ENCODE peak calls at places on chromosomes 6 and 20, in seven cellular contexts. E, U, H, G, N, K and C are unnamed samples.

GRCh38 chr6:31010393-31011060 is at the start of gene MUC22:
- DNase-seq in E (peak; percentile 55), N (no peak), K (no peak), U (no peak), G (no peak), H (no peak), C (no peak)

GRCh38 chr6:131063764-131064272 is 773 bp upstream of the EPB41L2 start:
- DNase-seq in H (peak; percentile 26), E (no peak), N (no peak), G (peak; percentile 36), U (no peak), K (no peak), C (peak; percentile 19)

GRCh38 chr6:168834814-168835213 is 393.8 kb downstream of the SMOC2 start:
- DNase-seq in N (no peak), G (no peak), K (no peak), H (no peak), E (no peak), U (no peak), C (no peak)

GRCh38 chr6:112253842-112254816 is at the start of gene LAMA4:
- DNase-seq in E (peak; percentile 17), U (peak; percentile 5), H (peak; percentile 25), G (peak; percentile 71), N (no peak), K (no peak), C (no peak)

GRCh38 chr6:13814938-13815575 is 700 bp upstream of the MCUR1 start:
- DNase-seq in U (no peak), E (no peak), N (no peak), G (no peak), K (peak; percentile 37), H (no peak), C (peak; percentile 70)

GRCh38 chr20:8223096-8223870 is 91.2 kb downstream of the PLCB1 start:
- DNase-seq in N (no peak), H (no peak), U (no peak), E (no peak), K (no peak), G (no peak), C (no peak)

GRCh38 chr6:19415605-19416326 is 421.4 kb upstream of the ID4 start:
- DNase-seq in E (peak; percentile 4), H (no peak), K (no peak), N (peak; percentile 47), G (no peak), U (no peak), C (no peak)

GRCh38 chr6:158924499-158925455 is 75.2 kb downstream of the RSPH3 start:
- DNase-seq in K (no peak), E (no peak), N (no peak), U (no peak), H (no peak), G (no peak), C (no peak)

GRCh38 chr6:6661684-6662083 is 73.2 kb downstream of the LY86 start:
- DNase-seq in U (no peak), N (no peak), H (peak; percentile 72), K (no peak), E (no peak), G (peak; percentile 59), C (peak; percentile 23)

GRCh38 chr6:56364482-56365313 is 117.3 kb upstream of the COL21A1 start:
- DNase-seq in U (no peak), E (no peak), K (no peak), N (no peak), H (no peak), G (no peak), C (no peak)

GRCh38 chr6:54191460-54191859 is 80.2 kb downstream of the MLIP start:
- DNase-seq in N (no peak), U (no peak), E (no peak), H (no peak), G (no peak), K (no peak), C (no peak)

GRCh38 chr6:135568366-135568765 is 70.8 kb upstream of the AHI1 start:
- DNase-seq in N (no peak), H (no peak), U (no peak), E (no peak), K (peak; percentile 15), G (peak; percentile 46), C (peak; percentile 13)

GRCh38 chr6:31541059-31541657 is 645 bp downstream of the DDX39B start:
- DNase-seq in N (no peak), E (no peak), H (peak; percentile 67), K (peak; percentile 79), G (no peak), U (peak; percentile 14), C (peak; percentile 79)

GRCh38 chr20:20353574-20353973 is 14.3 kb upstream of the INSM1 start:
- DNase-seq in N (no peak), H (no peak), E (no peak), G (no peak), U (no peak), K (no peak), C (no peak)

GRCh38 chr6:129773304-129773703 is 63.3 kb upstream of the ARHGAP18 start:
- DNase-seq in H (no peak), G (no peak), N (no peak), E (no peak), U (no peak), K (no peak), C (no peak)

GRCh38 chr6:53192590-53193232 is 44.1 kb upstream of the GCM1 start:
- DNase-seq in H (no peak), K (no peak), G (no peak), N (no peak), U (no peak), E (no peak), C (peak; percentile 13)

GRCh38 chr6:14275493-14275851 is 157.9 kb downstream of the CD83 start:
- DNase-seq in K (no peak), G (peak; percentile 72), N (no peak), U (no peak), E (no peak), H (no peak), C (no peak)

GRCh38 chr6:33696538-33697518 is 14.7 kb downstream of the UQCC2 start:
- DNase-seq in N (no peak), G (peak; percentile 70), K (no peak), U (no peak), H (peak; percentile 45), E (peak; percentile 68), C (no peak)

GRCh38 chr6:88867841-88868558 is 95.4 kb downstream of the RNGTT start:
- DNase-seq in E (no peak), G (no peak), H (no peak), K (no peak), U (peak; percentile 13), N (no peak), C (no peak)

GRCh38 chr6:157056275-157056674 is 267.0 kb downstream of the TMEM242 start:
- DNase-seq in G (no peak), K (no peak), U (no peak), E (no peak), N (no peak), H (no peak), C (no peak)

GRCh38 chr6:42158011-42158410 is 15.2 kb upstream of the GUCA1A start:
- DNase-seq in K (no peak), G (peak; percentile 32), H (no peak), N (no peak), U (no peak), E (no peak), C (no peak)

GRCh38 chr6:152404936-152405595 is 232.1 kb downstream of the SYNE1 start:
- DNase-seq in N (no peak), U (no peak), K (no peak), G (no peak), H (no peak), E (no peak), C (no peak)

GRCh38 chr6:79277109-79277508 is 42.6 kb upstream of the HMGN3 start:
- DNase-seq in K (no peak), G (no peak), U (no peak), E (no peak), N (no peak), H (no peak), C (no peak)

GRCh38 chr20:21100590-21101452 is 5.3 kb downstream of the LINC00237 start:
- DNase-seq in H (no peak), N (no peak), K (no peak), E (no peak), U (no peak), G (no peak), C (peak; percentile 53)

GRCh38 chr6:71730284-71730683 is 156.1 kb upstream of the RIMS1 start:
- DNase-seq in N (no peak), H (no peak), G (no peak), E (no peak), U (no peak), K (no peak), C (no peak)

GRCh38 chr6:53294095-53294494 is 54.7 kb downstream of the ELOVL5 start:
- DNase-seq in H (no peak), U (no peak), E (no peak), G (no peak), K (no peak), N (peak; percentile 4), C (peak; percentile 48)

GRCh38 chr6:34529665-34530327 is 26.3 kb downstream of the SPDEF start:
- DNase-seq in U (no peak), N (no peak), H (peak; percentile 48), E (no peak), K (no peak), G (peak; percentile 73), C (no peak)

GRCh38 chr6:31620586-31621319 is at the start of gene PRRC2A:
- DNase-seq in N (peak; percentile 47), K (peak; percentile 89), H (peak; percentile 80), U (peak; percentile 76), E (peak; percentile 81), G (peak; percentile 83), C (peak; percentile 93)

GRCh38 chr20:38224534-38224933 is 36.0 kb downstream of the KIAA1755 start:
- DNase-seq in H (no peak), G (no peak), K (no peak), E (no peak), N (no peak), U (no peak), C (no peak)

GRCh38 chr6:149075616-149076354 is 241.7 kb upstream of the TAB2 start:
- DNase-seq in U (no peak), G (no peak), E (no peak), N (no peak), H (no peak), K (no peak), C (no peak)

GRCh38 chr20:64255361-64256281 is at the start of gene PCMTD2:
- DNase-seq in U (peak; percentile 90), K (peak; percentile 97), G (peak; percentile 90), E (peak; percentile 92), H (peak; percentile 82), N (peak; percentile 47), C (peak; percentile 93)
- TF ChIP-seq POLR2A in U (peak; percentile 90), K (peak; percentile 61), G (peak; percentile 84), E (peak; percentile 86), H (peak; percentile 28), N (peak; percentile 62), C (peak; percentile 45)

GRCh38 chr6:44072959-44073611 is 54.2 kb downstream of the MRPL14 start:
- DNase-seq in G (peak; percentile 93), K (peak; percentile 96), U (peak; percentile 72), H (peak; percentile 68), N (no peak), E (peak; percentile 96), C (no peak)
- TF ChIP-seq POLR2A in G (no peak), K (peak; percentile 74), U (peak; percentile 35), H (peak; percentile 10), N (peak; percentile 45), E (peak; percentile 23), C (peak; percentile 73)

GRCh38 chr20:60470366-60470765 is 512.1 kb downstream of the CDH26 start:
- DNase-seq in H (no peak), N (no peak), K (no peak), G (no peak), U (no peak), E (no peak), C (no peak)
- TF ChIP-seq POLR2A in H (no peak), N (no peak), K (no peak), G (no peak), U (no peak), E (no peak), C (no peak)

GRCh38 chr6:45275358-45275757 is 52.8 kb upstream of the RUNX2 start:
- DNase-seq in K (no peak), H (no peak), G (no peak), U (no peak), N (no peak), E (no peak), C (no peak)
- TF ChIP-seq POLR2A in K (no peak), H (no peak), G (no peak), U (no peak), N (no peak), E (no peak), C (no peak)